ENCODE peak calls at places on chromosomes 3 and 15, in six cellular contexts. One of them, this sample, is unnamed.

GRCh38 chr3:33146791-33147445 is 33.1 kb downstream of the CRTAP start:
- DNase-seq in H1: no peak
- DNase-seq in HepG2: no peak
- DNase-seq in GM12878: no peak
- DNase-seq in HCT116: no peak
- DNase-seq in K562: no peak
- DNase-seq in this sample: no peak

GRCh38 chr3:167814441-167814951 is 79.0 kb downstream of the SERPINI1 start:
- DNase-seq in HepG2: peak
- DNase-seq in HCT116: no peak
- DNase-seq in K562: no peak
- DNase-seq in GM12878: no peak
- DNase-seq in H1: no peak
- DNase-seq in this sample: no peak

GRCh38 chr15:31486506-31486905 is 159.9 kb downstream of the KLF13 start:
- DNase-seq in H1: no peak
- DNase-seq in HCT116: no peak
- DNase-seq in GM12878: no peak
- DNase-seq in HepG2: no peak
- DNase-seq in K562: no peak
- DNase-seq in this sample: no peak

GRCh38 chr3:169841171-169841570 is 28.5 kb upstream of the LRRC34 start:
- DNase-seq in HepG2: no peak
- DNase-seq in K562: no peak
- DNase-seq in H1: no peak
- DNase-seq in GM12878: peak
- DNase-seq in HCT116: no peak
- DNase-seq in this sample: no peak

GRCh38 chr15:40960151-40960885 is 7.0 kb downstream of the CHAC1 start:
- DNase-seq in H1: no peak
- DNase-seq in K562: no peak
- DNase-seq in HCT116: no peak
- DNase-seq in GM12878: no peak
- DNase-seq in HepG2: no peak
- DNase-seq in this sample: no peak

GRCh38 chr15:64898406-64898805 is 13.3 kb upstream of the ANKDD1A start:
- DNase-seq in H1: no peak
- DNase-seq in HCT116: no peak
- DNase-seq in GM12878: no peak
- DNase-seq in K562: no peak
- DNase-seq in HepG2: no peak
- DNase-seq in this sample: no peak

GRCh38 chr15:64622410-64623260 is 152.8 kb downstream of the RBPMS2 start:
- DNase-seq in H1: no peak
- DNase-seq in GM12878: peak
- DNase-seq in HepG2: no peak
- DNase-seq in HCT116: no peak
- DNase-seq in K562: no peak
- DNase-seq in this sample: no peak

GRCh38 chr3:65028024-65028423 is 340.2 kb upstream of the ADAMTS9 start:
- DNase-seq in H1: no peak
- DNase-seq in HCT116: no peak
- DNase-seq in K562: no peak
- DNase-seq in HepG2: no peak
- DNase-seq in GM12878: no peak
- DNase-seq in this sample: no peak

GRCh38 chr3:155370198-155370597 is 76.7 kb upstream of the STRIT1 start:
- DNase-seq in K562: no peak
- DNase-seq in HCT116: no peak
- DNase-seq in HepG2: no peak
- DNase-seq in H1: no peak
- DNase-seq in GM12878: no peak
- DNase-seq in this sample: no peak

GRCh38 chr15:66617137-66618090 is 51.6 kb upstream of the LCTL start:
- DNase-seq in HCT116: no peak
- DNase-seq in HepG2: peak
- DNase-seq in K562: no peak
- DNase-seq in GM12878: no peak
- DNase-seq in H1: no peak
- DNase-seq in this sample: no peak

GRCh38 chr3:155248531-155249187 is 44.8 kb downstream of the STRIT1 start:
- DNase-seq in GM12878: no peak
- DNase-seq in H1: no peak
- DNase-seq in K562: no peak
- DNase-seq in HepG2: no peak
- DNase-seq in HCT116: no peak
- DNase-seq in this sample: no peak

GRCh38 chr15:50857763-50858162 is 50.7 kb upstream of the AP4E1 start:
- DNase-seq in H1: no peak
- DNase-seq in HepG2: no peak
- DNase-seq in GM12878: no peak
- DNase-seq in HCT116: no peak
- DNase-seq in K562: no peak
- DNase-seq in this sample: no peak

GRCh38 chr15:60656491-60657284 is 177.7 kb upstream of the ICE2 start:
- DNase-seq in H1: no peak
- DNase-seq in K562: no peak
- DNase-seq in GM12878: no peak
- DNase-seq in HCT116: no peak
- DNase-seq in HepG2: no peak
- DNase-seq in this sample: no peak

GRCh38 chr15:60328852-60329443 is 68.8 kb downstream of the ANXA2 start:
- DNase-seq in GM12878: no peak
- DNase-seq in H1: no peak
- DNase-seq in HepG2: no peak
- DNase-seq in HCT116: no peak
- DNase-seq in K562: peak
- DNase-seq in this sample: no peak

GRCh38 chr15:67185621-67186225 is 68.7 kb downstream of the AAGAB start:
- DNase-seq in HepG2: no peak
- DNase-seq in HCT116: no peak
- DNase-seq in H1: no peak
- DNase-seq in K562: no peak
- DNase-seq in GM12878: peak
- DNase-seq in this sample: no peak

DNA sequence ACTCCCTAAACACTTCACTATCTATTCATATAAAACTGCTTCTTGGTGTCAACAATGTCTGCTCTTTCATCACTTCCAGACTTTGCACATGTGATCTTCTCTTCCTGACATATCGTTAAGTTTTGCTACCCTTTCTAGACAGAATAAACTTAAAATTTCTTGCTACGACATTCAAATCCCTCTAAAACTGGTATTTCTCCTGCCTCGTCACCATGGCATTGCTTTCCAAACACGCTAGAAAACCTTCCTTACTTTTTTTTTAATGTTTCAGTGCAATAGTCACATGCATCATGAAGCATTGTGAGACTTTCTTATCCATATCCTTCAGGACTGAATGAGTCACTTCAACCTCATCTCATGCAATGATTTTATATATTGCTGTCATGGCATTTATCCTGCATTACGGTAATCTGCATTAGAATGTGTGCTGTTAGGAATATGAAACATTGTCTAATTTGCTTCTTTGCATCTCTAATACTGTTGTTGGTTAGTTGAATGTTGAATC is 122.7 kb downstream of the GMNC start:
- DNase-seq in HCT116: no peak
- DNase-seq in HepG2: no peak
- DNase-seq in GM12878: no peak
- DNase-seq in K562: no peak
- DNase-seq in H1: no peak
- DNase-seq in this sample: no peak
- H3K9ac ChIP-seq in HCT116: no peak
- H3K9ac ChIP-seq in HepG2: no peak
- H3K9ac ChIP-seq in GM12878: no peak
- H3K9ac ChIP-seq in K562: no peak
- H3K9ac ChIP-seq in H1: no peak
- H3K9ac ChIP-seq in this sample: no peak

GRCh38 chr3:101561630-101562328 is at the start of gene TRMT10C:
- DNase-seq in K562: peak
- DNase-seq in H1: peak
- DNase-seq in HepG2: peak
- DNase-seq in HCT116: peak
- DNase-seq in GM12878: peak
- DNase-seq in this sample: peak

GRCh38 chr3:101556064-101556463 is 5.6 kb upstream of the TRMT10C start:
- DNase-seq in HCT116: no peak
- DNase-seq in HepG2: no peak
- DNase-seq in GM12878: no peak
- DNase-seq in H1: no peak
- DNase-seq in K562: no peak
- DNase-seq in this sample: no peak
- TF ChIP-seq YY1 in HCT116: no peak
- TF ChIP-seq YY1 in HepG2: no peak
- TF ChIP-seq YY1 in GM12878: no peak
- TF ChIP-seq YY1 in H1: no peak
- TF ChIP-seq YY1 in K562: no peak
- TF ChIP-seq YY1 in this sample: no peak

DNA sequence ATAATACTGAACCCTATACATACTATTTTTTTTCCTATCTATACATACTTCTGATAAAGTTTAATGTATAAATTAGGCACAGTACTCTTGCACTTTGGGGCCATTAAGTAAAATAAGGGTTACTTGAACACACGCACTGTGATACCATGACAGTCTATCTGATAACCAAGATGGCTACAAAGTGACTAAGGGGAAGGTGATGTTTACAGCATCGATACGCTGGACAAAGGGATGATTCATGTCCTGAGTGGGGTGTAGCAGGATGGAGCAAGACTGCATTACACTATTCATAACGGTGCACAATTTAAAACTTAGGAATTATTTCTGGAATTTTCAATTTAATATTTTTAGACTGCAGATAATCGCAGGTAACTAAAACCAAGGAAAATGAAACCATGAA is 30.0 kb upstream of the SLC2A2 start:
- DNase-seq in HepG2: peak
- DNase-seq in GM12878: no peak
- DNase-seq in H1: no peak
- DNase-seq in HCT116: no peak
- DNase-seq in K562: no peak
- DNase-seq in this sample: no peak
- TF ChIP-seq ZNF274 in HepG2: no peak
- TF ChIP-seq ZNF274 in GM12878: no peak
- TF ChIP-seq ZNF274 in H1: no peak
- TF ChIP-seq ZNF274 in HCT116: no peak
- TF ChIP-seq ZNF274 in K562: no peak
- TF ChIP-seq ZNF274 in this sample: no peak

GRCh38 chr15:33179874-33180273 is 14.6 kb downstream of the FMN1 start:
- DNase-seq in HepG2: no peak
- DNase-seq in H1: no peak
- DNase-seq in K562: no peak
- DNase-seq in GM12878: no peak
- DNase-seq in HCT116: no peak
- DNase-seq in this sample: no peak
- H3K9ac ChIP-seq in HepG2: no peak
- H3K9ac ChIP-seq in H1: no peak
- H3K9ac ChIP-seq in K562: no peak
- H3K9ac ChIP-seq in GM12878: no peak
- H3K9ac ChIP-seq in HCT116: no peak
- H3K9ac ChIP-seq in this sample: no peak

DNA sequence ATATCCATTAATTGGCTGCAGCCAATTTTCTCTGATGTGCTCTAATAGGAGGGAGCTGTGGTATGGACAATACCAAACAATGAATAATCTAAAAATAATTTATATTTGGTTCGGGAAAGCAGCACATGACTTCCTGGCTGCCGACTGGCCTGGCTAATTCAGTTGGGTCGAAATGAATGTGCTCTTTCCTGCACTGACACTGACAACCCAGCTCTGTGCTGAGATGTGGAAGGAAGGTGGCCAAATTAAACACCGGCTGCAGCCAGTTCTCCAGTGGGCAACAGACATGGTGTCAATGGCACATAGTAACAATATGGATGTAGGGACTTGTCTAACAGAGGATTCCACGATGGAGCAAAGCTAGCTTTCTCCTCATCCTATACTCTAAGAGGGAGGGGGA is 21.1 kb upstream of the COLQ start:
- DNase-seq in H1: no peak
- DNase-seq in HCT116: no peak
- DNase-seq in K562: no peak
- DNase-seq in HepG2: no peak
- DNase-seq in GM12878: no peak
- DNase-seq in this sample: no peak
- TF ChIP-seq YY1 in H1: no peak
- TF ChIP-seq YY1 in HCT116: no peak
- TF ChIP-seq YY1 in K562: no peak
- TF ChIP-seq YY1 in HepG2: no peak
- TF ChIP-seq YY1 in GM12878: no peak
- TF ChIP-seq YY1 in this sample: no peak

DNA sequence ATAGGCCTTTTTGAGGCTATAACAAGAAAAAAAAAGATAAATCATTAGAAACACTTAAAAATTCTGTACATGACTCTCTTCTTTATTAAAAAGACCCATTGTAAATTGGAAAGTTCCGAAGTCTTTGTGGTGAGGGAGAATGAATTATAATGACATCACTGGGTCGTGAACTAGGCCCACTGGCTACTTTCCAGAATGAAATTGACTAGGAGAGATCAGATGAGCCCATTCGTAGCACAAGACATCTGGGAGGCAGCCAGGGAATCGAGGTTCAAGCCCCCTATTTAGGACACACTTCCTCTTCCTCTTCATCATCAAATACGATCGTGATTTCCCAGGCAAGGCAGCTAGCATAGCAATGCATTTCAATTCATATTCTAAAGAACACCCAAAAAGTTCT is 889.8 kb upstream of the NR2F2 start:
- DNase-seq in H1: no peak
- DNase-seq in GM12878: no peak
- DNase-seq in K562: no peak
- DNase-seq in HCT116: no peak
- DNase-seq in HepG2: no peak
- DNase-seq in this sample: no peak
- TF ChIP-seq ZNF274 in H1: no peak
- TF ChIP-seq ZNF274 in GM12878: no peak
- TF ChIP-seq ZNF274 in K562: no peak
- TF ChIP-seq ZNF274 in HCT116: no peak
- TF ChIP-seq ZNF274 in HepG2: no peak
- TF ChIP-seq ZNF274 in this sample: no peak

DNA sequence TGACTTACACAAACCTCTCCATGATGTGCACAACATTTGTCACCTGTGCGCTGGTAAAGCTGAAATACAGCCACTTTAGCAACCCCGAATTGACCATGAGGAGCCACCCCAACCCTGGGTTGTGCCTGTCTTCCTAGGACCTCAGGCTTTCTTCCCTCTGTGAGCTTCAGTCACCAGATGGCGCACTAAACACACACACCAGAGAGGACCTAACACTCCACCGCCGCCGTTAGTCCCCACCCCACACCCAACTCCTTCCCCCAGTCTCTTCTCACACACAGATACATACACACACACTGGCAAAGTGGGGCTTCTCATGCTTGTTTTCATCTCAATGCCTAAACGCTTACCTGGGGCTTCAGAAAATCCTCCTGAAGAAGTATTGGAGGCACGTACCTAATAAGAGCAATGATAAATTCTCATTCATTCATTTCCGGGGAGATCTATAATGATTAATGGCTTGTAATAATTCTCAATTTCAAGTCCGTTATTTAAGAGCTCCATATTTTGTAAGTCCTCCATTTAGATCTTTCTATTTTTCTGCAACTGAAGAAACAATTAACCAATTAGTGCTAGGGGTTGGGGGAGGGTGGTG is 2.1 kb upstream of the CCDC80 start:
- DNase-seq in K562: peak
- DNase-seq in H1: peak
- DNase-seq in GM12878: peak
- DNase-seq in HepG2: peak
- DNase-seq in HCT116: peak
- DNase-seq in this sample: peak
- H3K9ac ChIP-seq in K562: no peak
- H3K9ac ChIP-seq in H1: no peak
- H3K9ac ChIP-seq in GM12878: no peak
- H3K9ac ChIP-seq in HepG2: no peak
- H3K9ac ChIP-seq in HCT116: no peak
- H3K9ac ChIP-seq in this sample: no peak

This sample was measured in NT2/D1.